ENCODE peak calls at places on chromosomes 5 and 9, in four cellular contexts. One of them, this sample, is unnamed.

GRCh38 chr5:148347706-148348105 is 12.3 kb downstream of the SPINK9 start:
- DNase-seq in astrocyte of the spinal cord: no peak
- DNase-seq in AG09309: no peak
- DNase-seq in WTC11: no peak
- DNase-seq in this sample: no peak

GRCh38 chr9:91180240-91180929 is 181.3 kb downstream of the AUH start:
- DNase-seq in astrocyte of the spinal cord: no peak
- DNase-seq in AG09309: no peak
- DNase-seq in WTC11: no peak
- DNase-seq in this sample: no peak

GRCh38 chr9:121992571-121993212 is 100.4 kb downstream of the TTLL11 start:
- DNase-seq in WTC11: peak; percentile 39
- DNase-seq in AG09309: peak; percentile 48
- DNase-seq in astrocyte of the spinal cord: peak; percentile 82
- DNase-seq in this sample: no peak

GRCh38 chr5:150137168-150137957 is 18.3 kb downstream of the PDGFRB start:
- DNase-seq in astrocyte of the spinal cord: peak; percentile 75
- DNase-seq in WTC11: peak; percentile 54
- DNase-seq in AG09309: no peak
- DNase-seq in this sample: no peak

GRCh38 chr9:34084562-34084961 is 35.9 kb upstream of the UBAP2 start:
- DNase-seq in WTC11: no peak
- DNase-seq in astrocyte of the spinal cord: no peak
- DNase-seq in AG09309: no peak
- DNase-seq in this sample: no peak

GRCh38 chr5:180644825-180645608 is 4.4 kb downstream of the FLT4 start:
- DNase-seq in WTC11: peak; percentile 8
- DNase-seq in AG09309: no peak
- DNase-seq in astrocyte of the spinal cord: no peak
- DNase-seq in this sample: no peak

GRCh38 chr5:131386779-131387178 is 122.9 kb downstream of the CDC42SE2 start:
- DNase-seq in WTC11: no peak
- DNase-seq in astrocyte of the spinal cord: peak; percentile 56
- DNase-seq in AG09309: no peak
- DNase-seq in this sample: no peak

GRCh38 chr5:59548807-59549357 is 344.6 kb downstream of the PDE4D start:
- DNase-seq in AG09309: no peak
- DNase-seq in astrocyte of the spinal cord: no peak
- DNase-seq in WTC11: no peak
- DNase-seq in this sample: no peak

GRCh38 chr5:180128671-180129261 is 57.2 kb upstream of the RNF130 start:
- DNase-seq in AG09309: no peak
- DNase-seq in WTC11: no peak
- DNase-seq in astrocyte of the spinal cord: no peak
- DNase-seq in this sample: no peak

GRCh38 chr5:27619982-27620381 is 581.6 kb upstream of the CDH9 start:
- DNase-seq in WTC11: no peak
- DNase-seq in astrocyte of the spinal cord: no peak
- DNase-seq in AG09309: no peak
- DNase-seq in this sample: no peak

GRCh38 chr5:169875091-169875727 is 105.1 kb downstream of the INSYN2B start:
- DNase-seq in astrocyte of the spinal cord: no peak
- DNase-seq in WTC11: no peak
- DNase-seq in AG09309: peak; percentile 47
- DNase-seq in this sample: no peak

GRCh38 chr5:172113036-172113435 is 75.0 kb downstream of the STK10 start:
- DNase-seq in AG09309: no peak
- DNase-seq in WTC11: no peak
- DNase-seq in astrocyte of the spinal cord: peak; percentile 90
- DNase-seq in this sample: no peak

GRCh38 chr5:14870347-14871083 is 1.1 kb downstream of the ANKH start:
- DNase-seq in WTC11: no peak
- DNase-seq in AG09309: no peak
- DNase-seq in astrocyte of the spinal cord: no peak
- DNase-seq in this sample: no peak

GRCh38 chr5:62168882-62169281 is 137.1 kb upstream of the KIF2A start:
- DNase-seq in WTC11: no peak
- DNase-seq in astrocyte of the spinal cord: no peak
- DNase-seq in AG09309: no peak
- DNase-seq in this sample: no peak

GRCh38 chr9:130095872-130096271 is 42.2 kb downstream of the GPR107 start:
- DNase-seq in WTC11: no peak
- DNase-seq in astrocyte of the spinal cord: no peak
- DNase-seq in AG09309: no peak
- DNase-seq in this sample: no peak

GRCh38 chr9:89808801-89809200 is 204.0 kb downstream of the GADD45G start:
- DNase-seq in astrocyte of the spinal cord: peak; percentile 54
- DNase-seq in AG09309: no peak
- DNase-seq in WTC11: no peak
- DNase-seq in this sample: no peak

GRCh38 chr9:109497193-109498165 is 628 bp downstream of the PTPN3 start:
- DNase-seq in astrocyte of the spinal cord: no peak
- DNase-seq in AG09309: no peak
- DNase-seq in WTC11: no peak
- DNase-seq in this sample: no peak

DNA sequence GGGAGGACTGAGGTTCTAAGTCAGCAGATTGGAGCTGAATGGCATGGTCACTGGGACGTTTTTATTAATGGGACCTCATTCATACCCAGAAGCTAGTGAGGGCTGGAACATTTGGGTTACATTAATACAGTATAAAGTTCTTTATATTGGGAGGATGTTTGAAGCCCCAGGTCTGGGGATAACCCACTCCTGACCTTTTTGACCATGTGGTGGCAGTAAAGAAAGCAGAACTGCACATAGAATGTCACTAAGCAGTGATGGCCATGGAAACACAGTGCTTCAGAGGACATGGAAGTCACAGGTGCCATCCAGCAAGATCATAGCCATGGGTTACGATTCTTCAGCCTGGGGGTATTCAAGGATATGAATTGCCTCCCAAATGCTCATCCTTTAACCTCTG is 176.0 kb downstream of the ATP10B start:
- DNase-seq in astrocyte of the spinal cord: no peak
- DNase-seq in AG09309: no peak
- DNase-seq in WTC11: no peak
- DNase-seq in this sample: no peak
- TF ChIP-seq CTCF in astrocyte of the spinal cord: no peak
- TF ChIP-seq CTCF in AG09309: no peak
- TF ChIP-seq CTCF in WTC11: no peak
- TF ChIP-seq CTCF in this sample: no peak

DNA sequence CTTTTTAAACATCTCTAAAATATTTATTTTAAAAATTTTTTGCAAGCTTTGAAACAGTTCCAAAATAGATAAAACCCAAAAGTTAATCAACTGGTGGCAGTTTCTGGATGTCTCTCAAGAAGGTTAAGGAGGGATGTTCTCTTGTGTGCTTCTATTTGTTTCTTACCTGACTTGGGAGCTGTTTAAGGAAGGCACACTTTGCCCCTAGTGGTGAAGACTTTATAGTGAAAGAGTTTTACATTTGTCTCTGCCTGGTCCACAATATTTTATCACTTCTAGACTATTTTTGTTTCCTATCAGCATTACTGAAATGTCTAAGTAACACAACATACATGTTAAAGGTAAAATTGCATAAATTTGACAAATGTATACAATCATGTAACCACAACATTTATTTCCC is 552.8 kb downstream of the SEMA5A start:
- DNase-seq in AG09309: no peak
- DNase-seq in WTC11: no peak
- DNase-seq in astrocyte of the spinal cord: no peak
- DNase-seq in this sample: no peak
- TF ChIP-seq CTCF in AG09309: peak; percentile 52
- TF ChIP-seq CTCF in WTC11: peak; percentile 25
- TF ChIP-seq CTCF in astrocyte of the spinal cord: peak; percentile 62
- TF ChIP-seq CTCF in this sample: peak; percentile 65

GRCh38 chr5:3033033-3033755 is 281.7 kb upstream of the IRX2 start:
- DNase-seq in WTC11: no peak
- DNase-seq in AG09309: no peak
- DNase-seq in astrocyte of the spinal cord: no peak
- DNase-seq in this sample: no peak
- TF ChIP-seq CTCF in WTC11: no peak
- TF ChIP-seq CTCF in AG09309: no peak
- TF ChIP-seq CTCF in astrocyte of the spinal cord: no peak
- TF ChIP-seq CTCF in this sample: no peak

GRCh38 chr9:38332625-38333024 is 59.9 kb upstream of the ALDH1B1 start:
- DNase-seq in astrocyte of the spinal cord: no peak
- DNase-seq in AG09309: no peak
- DNase-seq in WTC11: no peak
- DNase-seq in this sample: no peak

GRCh38 chr9:38333047-38333446 is 59.5 kb upstream of the ALDH1B1 start:
- DNase-seq in AG09309: no peak
- DNase-seq in WTC11: no peak
- DNase-seq in astrocyte of the spinal cord: no peak
- DNase-seq in this sample: no peak

GRCh38 chr9:38335686-38336085 is 56.8 kb upstream of the ALDH1B1 start:
- DNase-seq in AG09309: no peak
- DNase-seq in astrocyte of the spinal cord: no peak
- DNase-seq in WTC11: no peak
- DNase-seq in this sample: no peak

GRCh38 chr9:38336341-38336740 is 56.2 kb upstream of the ALDH1B1 start:
- DNase-seq in AG09309: no peak
- DNase-seq in WTC11: no peak
- DNase-seq in astrocyte of the spinal cord: no peak
- DNase-seq in this sample: no peak

GRCh38 chr9:38334234-38334633 is 58.3 kb upstream of the ALDH1B1 start:
- DNase-seq in WTC11: no peak
- DNase-seq in AG09309: no peak
- DNase-seq in astrocyte of the spinal cord: no peak
- DNase-seq in this sample: no peak
- TF ChIP-seq CTCF in WTC11: no peak
- TF ChIP-seq CTCF in AG09309: no peak
- TF ChIP-seq CTCF in astrocyte of the spinal cord: peak; percentile 18
- TF ChIP-seq CTCF in this sample: no peak

GRCh38 chr5:127919006-127919796 is 164.4 kb upstream of the SLC12A2 start:
- DNase-seq in AG09309: no peak
- DNase-seq in astrocyte of the spinal cord: no peak
- DNase-seq in WTC11: no peak
- DNase-seq in this sample: no peak
- TF ChIP-seq CTCF in AG09309: no peak
- TF ChIP-seq CTCF in astrocyte of the spinal cord: no peak
- TF ChIP-seq CTCF in WTC11: no peak
- TF ChIP-seq CTCF in this sample: no peak

DNA sequence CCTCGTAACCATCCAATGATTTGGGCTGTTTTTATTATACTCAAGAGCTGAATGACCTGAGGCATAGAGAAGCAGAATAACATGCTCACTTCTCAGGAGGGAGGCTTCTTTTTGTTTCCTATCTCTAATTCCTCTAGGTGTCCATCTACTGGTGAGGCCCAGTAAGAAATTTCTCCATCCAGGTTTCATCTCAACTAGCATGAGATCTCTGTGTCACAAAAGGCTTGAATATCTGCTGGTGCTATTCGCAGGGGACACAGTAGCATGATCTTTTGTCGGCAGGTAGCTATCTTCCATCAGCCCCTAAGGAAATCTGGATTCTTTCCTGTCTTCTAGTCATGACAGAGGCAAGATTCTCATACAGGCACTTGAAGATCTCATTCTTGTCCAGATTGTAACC is 8.9 kb downstream of the IFNE start:
- DNase-seq in AG09309: no peak
- DNase-seq in astrocyte of the spinal cord: no peak
- DNase-seq in WTC11: no peak
- DNase-seq in this sample: no peak
- TF ChIP-seq CTCF in AG09309: no peak
- TF ChIP-seq CTCF in astrocyte of the spinal cord: peak; percentile 11
- TF ChIP-seq CTCF in WTC11: no peak
- TF ChIP-seq CTCF in this sample: no peak

GRCh38 chr5:91049112-91049511 is 334.0 kb downstream of the ARRDC3 start:
- DNase-seq in AG09309: no peak
- DNase-seq in astrocyte of the spinal cord: no peak
- DNase-seq in WTC11: no peak
- DNase-seq in this sample: no peak
- TF ChIP-seq CTCF in AG09309: no peak
- TF ChIP-seq CTCF in astrocyte of the spinal cord: no peak
- TF ChIP-seq CTCF in WTC11: no peak
- TF ChIP-seq CTCF in this sample: no peak

GRCh38 chr5:77958642-77959315 is 182.6 kb upstream of the TBCA start:
- DNase-seq in astrocyte of the spinal cord: no peak
- DNase-seq in WTC11: peak; percentile 49
- DNase-seq in AG09309: no peak
- DNase-seq in this sample: no peak

GRCh38 chr5:77957516-77957915 is 181.4 kb upstream of the TBCA start:
- DNase-seq in WTC11: peak; percentile 59
- DNase-seq in AG09309: no peak
- DNase-seq in astrocyte of the spinal cord: no peak
- DNase-seq in this sample: peak; percentile 44

GRCh38 chr5:77957081-77957480 is 180.9 kb upstream of the TBCA start:
- DNase-seq in WTC11: no peak
- DNase-seq in AG09309: no peak
- DNase-seq in astrocyte of the spinal cord: no peak
- DNase-seq in this sample: no peak

GRCh38 chr5:77960305-77960704 is 184.2 kb upstream of the TBCA start:
- DNase-seq in WTC11: no peak
- DNase-seq in AG09309: no peak
- DNase-seq in astrocyte of the spinal cord: no peak
- DNase-seq in this sample: no peak

GRCh38 chr5:77957931-77958476 is 181.9 kb upstream of the TBCA start:
- DNase-seq in AG09309: no peak
- DNase-seq in astrocyte of the spinal cord: no peak
- DNase-seq in WTC11: peak; percentile 53
- DNase-seq in this sample: peak; percentile 30
- TF ChIP-seq CTCF in AG09309: no peak
- TF ChIP-seq CTCF in astrocyte of the spinal cord: no peak
- TF ChIP-seq CTCF in WTC11: no peak
- TF ChIP-seq CTCF in this sample: no peak

GRCh38 chr9:4102078-4102477 is 197.8 kb downstream of the GLIS3 start:
- DNase-seq in astrocyte of the spinal cord: no peak
- DNase-seq in AG09309: no peak
- DNase-seq in WTC11: no peak
- DNase-seq in this sample: no peak
- TF ChIP-seq CTCF in astrocyte of the spinal cord: no peak
- TF ChIP-seq CTCF in AG09309: no peak
- TF ChIP-seq CTCF in WTC11: no peak
- TF ChIP-seq CTCF in this sample: no peak